ENCODE peak calls at places on chromosome 13, in eight cellular contexts. V, F, L, M, P, R, I and Y are unnamed samples.

GRCh38 chr13:91236942-91237341 is 110.5 kb upstream of the MIR17HG start:
- DNase-seq in V (no peak), F (no peak), P (no peak), I (no peak), L (no peak), M (no peak), R (no peak), Y (no peak)

GRCh38 chr13:75762066-75762937 is 126.2 kb downstream of the LMO7 start:
- DNase-seq in I (no peak), R (no peak), V (peak), L (no peak), M (no peak), F (no peak), P (no peak), Y (no peak)

GRCh38 chr13:77265336-77265735 is 61.6 kb downstream of the MYCBP2 start:
- DNase-seq in R (no peak), P (no peak), F (no peak), V (no peak), L (no peak), M (no peak), I (no peak), Y (no peak)

GRCh38 chr13:111572956-111573355 is 252.5 kb downstream of the TEX29 start:
- DNase-seq in F (no peak), P (no peak), I (peak), V (no peak), M (no peak), R (no peak), L (no peak), Y (no peak)

GRCh38 chr13:39364797-39365468 is 238.1 kb downstream of the LHFPL6 start:
- DNase-seq in P (no peak), R (no peak), M (no peak), V (no peak), F (no peak), I (no peak), L (peak), Y (peak)

GRCh38 chr13:97339019-97339988 is 94.7 kb upstream of the RAP2A start:
- DNase-seq in I (peak), R (no peak), F (peak), P (peak), M (no peak), V (no peak), L (peak), Y (no peak)

GRCh38 chr13:77584111-77584510 is 48.6 kb downstream of the SCEL start:
- DNase-seq in R (no peak), P (no peak), M (no peak), L (peak), V (peak), F (no peak), I (no peak), Y (no peak)

GRCh38 chr13:84894749-84895148 is 904.5 kb downstream of the SLITRK6 start:
- DNase-seq in M (no peak), P (no peak), V (no peak), R (no peak), I (no peak), L (no peak), F (no peak), Y (no peak)

GRCh38 chr13:75481176-75482069 is 546 bp downstream of the TBC1D4 start:
- DNase-seq in M (peak), F (no peak), I (peak), R (peak), V (peak), L (peak), P (peak), Y (no peak)

GRCh38 chr13:27396252-27396846 is 28.1 kb upstream of the GTF3A start:
- DNase-seq in V (no peak), L (no peak), I (no peak), P (no peak), F (no peak), M (no peak), R (no peak), Y (no peak)

GRCh38 chr13:105774739-105775460 is 760.6 kb downstream of the EFNB2 start:
- DNase-seq in F (no peak), L (peak), R (no peak), P (no peak), M (no peak), V (no peak), I (no peak), Y (no peak)

GRCh38 chr13:27920677-27921420 is 1.0 kb downstream of the PDX1 start:
- DNase-seq in M (no peak), R (no peak), V (no peak), I (no peak), P (no peak), F (no peak), L (no peak), Y (no peak)

GRCh38 chr13:31824705-31825512 is 85.6 kb downstream of the RXFP2 start:
- DNase-seq in M (no peak), V (no peak), I (no peak), L (peak), R (no peak), F (peak), P (peak), Y (no peak)

GRCh38 chr13:28429685-28430290 is 65.1 kb downstream of the FLT1 start:
- DNase-seq in L (no peak), V (no peak), P (peak), I (peak), R (no peak), M (no peak), F (no peak), Y (no peak)

GRCh38 chr13:103063376-103063775 is 2.8 kb downstream of the SLC10A2 start:
- DNase-seq in P (no peak), F (no peak), L (no peak), M (no peak), I (no peak), R (no peak), V (no peak), Y (no peak)

GRCh38 chr13:108987488-108987887 is 358.1 kb downstream of the MYO16 start:
- DNase-seq in V (peak), P (peak), R (no peak), I (no peak), L (no peak), F (no peak), M (no peak), Y (no peak)

GRCh38 chr13:81726037-81726726 is 1385.3 kb upstream of the SPRY2 start:
- DNase-seq in M (no peak), F (no peak), P (no peak), I (no peak), V (peak), L (no peak), R (no peak), Y (no peak)

DNA sequence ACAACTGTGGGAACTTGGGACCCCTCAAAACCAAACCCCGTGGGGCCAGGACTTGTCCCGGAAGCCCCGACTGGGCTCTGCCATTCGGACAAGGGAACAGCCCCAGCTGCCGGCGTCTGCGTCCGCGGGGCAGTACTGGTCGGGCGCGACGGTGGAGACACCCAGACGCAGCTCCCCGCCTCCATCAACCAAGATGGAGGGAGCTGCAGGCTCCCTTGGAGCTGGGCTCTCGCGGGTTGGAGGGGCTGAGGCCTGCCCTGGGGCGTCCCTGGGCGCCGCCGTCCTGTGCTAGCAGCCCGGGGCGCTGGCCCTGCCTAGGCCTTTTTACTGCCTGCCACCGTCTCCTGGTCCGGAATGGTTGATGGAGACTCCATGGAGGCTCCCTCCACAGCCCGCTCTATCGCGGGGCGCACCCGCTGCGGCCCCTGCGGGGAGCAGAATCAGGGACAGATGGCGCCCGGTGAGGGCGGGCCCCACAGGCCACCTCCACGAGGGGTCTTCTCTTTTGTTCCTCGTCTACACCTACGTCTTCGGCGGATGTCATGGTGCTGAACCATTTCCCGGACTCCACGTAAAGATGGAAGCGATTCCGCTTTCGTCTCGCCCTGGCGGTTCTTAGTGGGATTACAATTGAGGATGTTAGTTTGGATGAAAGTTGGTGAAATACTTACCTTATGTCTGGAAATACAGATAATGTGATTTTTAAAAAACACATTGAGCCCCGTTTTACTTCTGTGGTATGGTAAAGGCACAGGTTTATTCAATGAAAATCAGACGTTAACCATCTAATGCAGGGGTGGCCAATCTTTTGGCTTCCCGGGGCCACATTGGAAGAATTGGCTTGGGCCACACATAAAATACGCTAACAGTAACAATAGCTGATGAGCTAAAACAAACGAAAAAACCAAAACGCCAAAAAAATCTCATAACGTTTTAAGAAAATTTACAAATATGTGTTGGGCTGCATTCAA is 1.2 kb upstream of the ZMYM5 start:
- DNase-seq in L (peak), V (peak), R (peak), I (peak), M (peak), F (peak), P (peak), Y (no peak)
- TF ChIP-seq CTCF in L (peak), V (peak), R (peak), I (peak), M (peak), F (peak), P (peak), Y (no peak)

GRCh38 chr13:41058229-41059070 is 2.9 kb upstream of the WBP4 start:
- DNase-seq in M (no peak), L (no peak), F (no peak), I (no peak), P (no peak), R (no peak), V (no peak), Y (no peak)
- H3K4me3 ChIP-seq in M (peak), L (peak), F (peak), I (peak), P (peak), R (peak), V (no peak), Y (peak)

GRCh38 chr13:45194081-45194939 is 6.5 kb downstream of the KCTD4 start:
- DNase-seq in P (peak), V (no peak), I (peak), F (peak), R (no peak), L (peak), M (no peak), Y (no peak)
- TF ChIP-seq CTCF in P (peak), V (no peak), I (no peak), F (peak), R (no peak), L (peak), M (peak), Y (no peak)

GRCh38 chr13:43684947-43685725 is 101.6 kb downstream of the ENOX1 start:
- DNase-seq in I (no peak), P (no peak), V (no peak), R (no peak), F (no peak), L (no peak), M (no peak), Y (no peak)

GRCh38 chr13:43682698-43683097 is 104.1 kb downstream of the ENOX1 start:
- DNase-seq in M (no peak), I (no peak), V (no peak), L (no peak), R (no peak), F (no peak), P (no peak), Y (no peak)

GRCh38 chr13:43686557-43686956 is 100.2 kb downstream of the ENOX1 start:
- DNase-seq in F (peak), P (peak), I (no peak), M (peak), L (peak), R (no peak), V (no peak), Y (no peak)

GRCh38 chr13:43688230-43688907 is 98.4 kb downstream of the ENOX1 start:
- DNase-seq in M (no peak), V (no peak), F (no peak), I (no peak), L (no peak), R (no peak), P (no peak), Y (peak)

DNA sequence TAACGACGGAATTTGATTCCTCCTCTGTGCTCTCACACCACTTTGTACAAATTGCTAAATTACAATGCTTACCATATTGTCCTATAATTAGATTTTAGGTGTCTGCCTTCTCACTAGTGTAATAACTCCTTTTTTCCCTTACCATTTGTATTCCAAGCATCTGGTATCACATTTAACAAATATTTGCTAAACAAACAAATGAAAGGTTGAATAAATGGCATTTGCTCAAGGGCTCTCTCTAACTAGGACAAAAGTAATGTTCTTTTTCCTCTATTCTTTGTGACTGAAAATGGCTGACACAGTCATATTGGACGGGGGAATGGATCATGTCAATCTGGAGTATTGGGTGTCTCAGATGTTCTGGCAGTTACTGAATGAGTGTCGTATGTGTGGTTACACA is 99.7 kb downstream of the ENOX1 start:
- DNase-seq in V (no peak), P (no peak), F (no peak), L (no peak), M (no peak), R (no peak), I (no peak), Y (no peak)
- H3K4me3 ChIP-seq in V (no peak), P (no peak), F (no peak), L (no peak), M (no peak), R (no peak), I (no peak), Y (no peak)

GRCh38 chr13:114151565-114152284 is 19.3 kb upstream of the RASA3 start:
- DNase-seq in R (peak), M (peak), L (no peak), V (peak), I (peak), P (no peak), F (no peak), Y (no peak)
- TF ChIP-seq CTCF in R (no peak), M (no peak), L (no peak), V (no peak), I (peak), P (no peak), F (no peak), Y (no peak)

DNA sequence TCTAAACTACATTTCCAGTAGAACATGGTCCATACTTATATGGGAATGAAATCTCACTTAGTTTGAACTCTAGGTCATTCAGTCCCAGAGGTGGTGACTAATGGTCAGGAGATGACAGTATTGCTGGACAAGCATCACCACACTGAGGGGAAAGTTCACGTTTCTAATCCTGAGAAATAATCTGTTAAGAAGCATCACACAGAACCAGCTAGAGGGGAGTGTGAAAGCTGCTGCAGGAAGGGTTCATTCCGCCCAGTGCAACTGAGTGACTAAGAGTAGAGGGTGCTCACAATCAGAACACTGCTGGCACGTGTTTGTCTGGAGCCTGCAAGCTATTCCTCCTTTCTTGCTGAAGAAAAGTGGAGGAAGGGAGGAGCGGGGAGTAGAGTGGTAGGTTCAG is 2.7 kb downstream of the COL4A1 start:
- DNase-seq in I (no peak), L (no peak), V (no peak), F (peak), R (no peak), P (peak), M (no peak), Y (no peak)
- H3K4me3 ChIP-seq in I (peak), L (peak), V (no peak), F (peak), R (peak), P (peak), M (peak), Y (no peak)

GRCh38 chr13:80341098-80341701 is at the start of gene SPRY2:
- DNase-seq in V (peak), I (peak), R (peak), M (peak), P (peak), F (peak), L (peak), Y (peak)
- TF ChIP-seq CTCF in V (peak), I (no peak), R (peak), M (peak), P (no peak), F (no peak), L (no peak), Y (no peak)

GRCh38 chr13:94569615-94570014 is 26.3 kb downstream of the TGDS start:
- DNase-seq in V (no peak), F (no peak), R (no peak), P (no peak), I (no peak), L (no peak), M (no peak), Y (no peak)
- H3K4me3 ChIP-seq in V (no peak), F (no peak), R (no peak), P (no peak), I (no peak), L (no peak), M (no peak), Y (no peak)

GRCh38 chr13:48478401-48478800 is 54.5 kb downstream of the RCBTB2 start:
- DNase-seq in P (peak), R (no peak), V (no peak), L (peak), M (no peak), I (no peak), F (no peak), Y (no peak)
- TF ChIP-seq CTCF in P (no peak), R (no peak), V (no peak), L (no peak), M (no peak), I (no peak), F (no peak), Y (no peak)